ENCODE peak calls at places on chromosomes 11 and 22, in eight cellular contexts. R is psoas muscle, X is uterus, K is fibroblast of mammary gland, B is endothelial cell of umbilical vein, W is HFF-Myc, M is cardiac fibroblast, P is MM.1S. N is an unnamed sample.

GRCh38 chr11:62721994-62722393 is 5.3 kb downstream of the HNRNPUL2 start:
- DNase-seq in R (no peak), W (no peak), B (no peak), K (peak), X (no peak), M (peak), P (no peak), N (peak)

GRCh38 chr22:40721266-40721665 is 42.0 kb downstream of the MCHR1 start:
- DNase-seq in X (no peak), P (no peak), B (no peak), R (peak), K (peak), W (no peak), M (no peak), N (peak)

GRCh38 chr11:115377882-115378296 is 126.3 kb downstream of the CADM1 start:
- DNase-seq in P (no peak), W (no peak), R (no peak), X (no peak), M (no peak), K (no peak), B (no peak), N (no peak)

GRCh38 chr11:44525473-44526252 is 39.8 kb upstream of the CD82 start:
- DNase-seq in K (no peak), W (no peak), R (no peak), P (no peak), B (no peak), M (no peak), X (no peak), N (no peak)

GRCh38 chr11:116787786-116788486 is at the start of gene ZPR1:
- DNase-seq in B (peak), M (peak), W (no peak), K (peak), P (peak), X (peak), R (peak), N (peak)

GRCh38 chr11:120095516-120095915 is 42.4 kb downstream of the TRIM29 start:
- DNase-seq in P (no peak), K (no peak), W (no peak), X (no peak), R (no peak), M (no peak), B (no peak), N (no peak)

GRCh38 chr11:6201486-6201885 is 2.5 kb downstream of the OR52W1 start:
- DNase-seq in K (peak), W (no peak), X (no peak), R (no peak), B (no peak), M (peak), P (no peak), N (peak)

GRCh38 chr11:110629594-110629993 is 82.6 kb downstream of the ARHGAP20 start:
- DNase-seq in R (no peak), P (no peak), K (no peak), B (no peak), X (no peak), M (no peak), W (no peak), N (no peak)

GRCh38 chr11:74000770-74001169 is 8.1 kb downstream of the UCP3 start:
- DNase-seq in X (no peak), W (no peak), R (no peak), B (no peak), M (no peak), P (no peak), K (no peak), N (no peak)

GRCh38 chr11:57330029-57330428 is 5.3 kb upstream of the TNKS1BP1 start:
- DNase-seq in R (no peak), W (no peak), B (no peak), M (no peak), P (no peak), K (no peak), X (no peak), N (no peak)

GRCh38 chr11:5933116-5933515 is 8.9 kb upstream of the OR56A3 start:
- DNase-seq in R (no peak), P (no peak), X (no peak), W (no peak), M (no peak), B (no peak), K (no peak), N (no peak)

GRCh38 chr11:6647836-6648235 is 7.8 kb downstream of the DCHS1 start:
- DNase-seq in M (no peak), B (no peak), X (no peak), R (no peak), K (no peak), P (no peak), W (no peak), N (no peak)

GRCh38 chr11:64564419-64564818 is 26.6 kb upstream of the SLC22A12 start:
- DNase-seq in R (no peak), X (no peak), P (no peak), W (no peak), M (no peak), K (no peak), B (no peak), N (no peak)

GRCh38 chr11:64564947-64565889 is 25.8 kb upstream of the SLC22A12 start:
- DNase-seq in M (no peak), R (no peak), P (no peak), X (no peak), W (no peak), B (no peak), K (no peak), N (no peak)

GRCh38 chr11:64566915-64567882 is 23.8 kb upstream of the SLC22A12 start:
- DNase-seq in X (no peak), P (no peak), M (no peak), W (no peak), K (no peak), R (no peak), B (no peak), N (no peak)

GRCh38 chr11:64568041-64568571 is 22.9 kb upstream of the SLC22A12 start:
- DNase-seq in M (no peak), R (no peak), B (no peak), K (no peak), P (no peak), W (no peak), X (no peak), N (no peak)

GRCh38 chr11:64566042-64566914 is 24.7 kb upstream of the SLC22A12 start:
- DNase-seq in R (no peak), W (peak), B (peak), P (peak), K (peak), X (peak), M (peak), N (peak)
- H3K4me3 ChIP-seq in R (no peak), W (no peak), B (no peak), P (peak), K (no peak), X (no peak), M (no peak), N (peak)

GRCh38 chr22:50670513-50670912 is 2.1 kb upstream of the SHANK3 start:
- DNase-seq in P (no peak), R (no peak), K (no peak), X (no peak), B (peak), M (no peak), W (no peak), N (no peak)
- TF ChIP-seq CTCF in P (no peak), R (no peak), K (no peak), X (no peak), B (no peak), M (no peak), W (no peak), N (no peak)

DNA sequence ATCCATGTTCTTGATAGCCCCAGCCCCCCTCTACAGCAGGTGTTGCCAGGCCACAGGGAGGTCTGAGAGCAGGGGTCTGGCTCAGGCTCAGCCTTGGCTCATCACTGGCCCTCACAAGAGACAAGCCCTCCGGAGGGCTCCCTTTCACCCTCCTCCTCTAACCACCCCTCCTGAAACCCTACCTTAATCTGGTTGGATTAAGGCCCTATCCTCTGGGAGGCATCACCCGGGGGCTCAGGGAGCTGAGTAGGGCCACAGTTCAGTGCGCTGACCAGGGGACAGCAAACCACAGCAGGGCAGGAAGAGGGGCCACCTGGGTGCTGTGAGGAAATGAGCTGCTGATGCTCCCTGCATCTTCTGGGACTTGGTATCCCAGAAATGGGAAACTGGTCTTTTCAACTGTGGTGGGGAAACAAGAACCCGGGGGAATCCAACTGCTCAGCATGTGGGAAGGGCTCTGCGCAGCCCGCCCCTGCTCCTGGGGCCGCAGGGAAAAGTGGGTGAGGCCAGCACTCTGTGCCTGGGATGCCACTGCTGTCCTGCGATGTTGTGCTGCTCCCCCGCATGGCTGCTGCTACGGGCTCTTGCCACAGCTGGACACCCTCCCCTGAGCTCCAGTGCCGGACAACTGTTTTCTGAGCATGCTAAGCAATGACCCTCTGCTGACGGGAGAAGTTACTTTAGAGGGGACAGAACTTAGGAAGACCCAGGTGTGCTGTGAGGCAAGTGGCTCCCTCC is 17.5 kb downstream of the ADORA2A start:
- DNase-seq in M (no peak), W (no peak), P (no peak), R (no peak), X (no peak), K (no peak), B (no peak), N (no peak)
- H3K4me3 ChIP-seq in M (no peak), W (no peak), P (no peak), R (no peak), X (no peak), K (no peak), B (no peak), N (no peak)

GRCh38 chr11:69443138-69443967 is 38.1 kb upstream of the LINC01488 start:
- DNase-seq in B (peak), X (peak), W (peak), P (peak), M (peak), R (peak), K (peak), N (peak)

GRCh38 chr11:69446108-69446507 is 35.4 kb upstream of the LINC01488 start:
- DNase-seq in P (no peak), X (no peak), R (peak), W (no peak), B (no peak), K (no peak), M (peak), N (no peak)

GRCh38 chr11:69443968-69444364 is 37.5 kb upstream of the LINC01488 start:
- DNase-seq in P (no peak), K (peak), W (no peak), B (peak), X (no peak), M (peak), R (no peak), N (peak)

GRCh38 chr11:69445131-69445470 is 36.4 kb upstream of the LINC01488 start:
- DNase-seq in K (no peak), X (no peak), P (no peak), W (no peak), B (no peak), M (no peak), R (peak), N (no peak)

DNA sequence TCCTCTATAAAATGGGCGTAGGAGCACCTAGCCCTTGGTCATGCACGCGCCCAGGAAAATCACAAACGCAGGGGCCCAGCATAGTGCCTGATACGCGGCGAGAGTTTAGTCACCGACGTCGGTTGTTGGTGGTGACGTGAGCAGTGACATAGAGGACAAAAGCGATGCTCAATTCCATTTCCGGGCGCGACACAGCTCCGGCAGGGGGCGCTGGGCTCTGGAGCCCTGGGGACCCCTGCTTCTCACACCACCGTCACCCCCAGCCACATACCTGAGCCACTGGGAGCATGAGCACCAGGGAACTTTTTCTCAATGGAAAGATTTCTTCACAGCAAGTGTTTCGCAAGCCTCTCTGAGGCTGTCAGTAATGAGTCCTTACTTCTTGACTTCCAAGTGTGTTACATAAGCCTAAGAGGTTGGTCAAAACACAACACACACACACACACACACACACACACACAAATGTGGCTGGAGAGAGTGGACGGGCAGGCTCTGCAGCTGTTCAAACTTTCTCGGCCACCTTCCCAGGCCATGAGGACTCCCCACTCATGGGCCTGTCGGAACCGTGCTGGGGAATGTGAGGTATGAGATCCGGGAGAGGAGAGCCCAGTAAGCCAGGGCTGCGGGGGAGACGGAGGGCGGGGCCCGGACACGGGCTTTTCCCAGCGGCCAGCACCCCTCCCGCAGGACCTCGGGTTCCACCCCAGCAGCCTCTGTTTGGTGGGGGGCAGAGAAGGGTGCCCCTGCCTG is 36.9 kb upstream of the LINC01488 start:
- DNase-seq in W (peak), R (peak), P (no peak), K (peak), B (no peak), X (peak), M (peak), N (peak)
- TF ChIP-seq CTCF in W (peak), R (peak), P (no peak), K (peak), B (peak), X (no peak), M (peak), N (peak)

DNA sequence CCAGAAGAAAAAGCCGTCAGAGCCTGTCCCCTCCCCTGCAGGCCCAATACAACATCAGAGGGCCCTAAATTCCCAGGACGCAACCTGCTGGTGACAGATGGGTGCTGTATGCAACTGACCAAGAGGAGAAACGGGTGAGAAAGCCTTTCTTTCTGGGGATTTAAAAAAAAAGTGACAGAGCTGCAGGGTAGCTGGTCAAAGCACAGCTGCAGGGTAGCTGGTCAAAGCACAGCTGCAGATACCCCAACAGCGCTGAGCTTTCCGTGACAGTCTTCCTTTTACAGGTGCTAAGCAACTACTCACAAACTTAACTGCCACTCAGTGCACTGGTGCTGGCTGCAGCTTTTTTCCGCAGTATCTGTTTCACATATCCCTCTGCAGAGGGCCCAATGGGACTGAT is 17.8 kb downstream of the AP1B1 start:
- DNase-seq in B (no peak), W (no peak), X (no peak), M (no peak), P (peak), K (no peak), R (no peak), N (no peak)
- H3K4me3 ChIP-seq in B (no peak), W (no peak), X (no peak), M (no peak), P (no peak), K (no peak), R (no peak), N (no peak)

DNA sequence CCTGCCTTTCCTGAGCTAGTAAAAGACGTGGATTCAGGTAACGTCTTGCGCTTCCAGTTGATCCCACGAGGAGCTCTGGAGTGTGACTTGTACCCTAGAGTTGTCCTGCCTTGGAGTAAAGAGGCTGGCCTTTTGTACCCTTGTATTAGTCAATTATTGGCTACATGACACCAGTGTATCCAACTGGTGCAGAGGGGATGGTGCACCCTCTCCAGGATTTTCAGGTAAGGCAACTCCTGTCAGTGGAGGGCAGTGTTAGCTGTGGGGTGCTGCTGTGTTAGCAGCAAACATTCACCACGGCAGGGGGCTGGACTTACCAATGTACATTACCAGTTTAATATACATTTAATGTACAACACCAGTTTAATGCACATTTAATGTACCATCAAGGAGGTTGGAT is 233.5 kb downstream of the MIAT start:
- DNase-seq in R (no peak), M (no peak), K (no peak), W (no peak), B (no peak), P (no peak), X (no peak), N (no peak)
- TF ChIP-seq CTCF in R (no peak), M (no peak), K (no peak), W (no peak), B (no peak), P (no peak), X (no peak), N (no peak)

GRCh38 chr22:32411829-32412592 is at the start of gene RTCB:
- DNase-seq in X (peak), K (peak), B (peak), R (peak), P (peak), W (peak), M (peak), N (peak)

GRCh38 chr22:32407936-32408335 is 4.1 kb downstream of the RTCB start:
- DNase-seq in P (no peak), X (no peak), R (no peak), W (no peak), K (no peak), B (no peak), M (no peak), N (no peak)

GRCh38 chr22:32409977-32410376 is 2.1 kb downstream of the RTCB start:
- DNase-seq in B (no peak), P (no peak), R (no peak), W (no peak), X (no peak), M (no peak), K (no peak), N (no peak)

GRCh38 chr22:32411388-32411787 is 659 bp downstream of the RTCB start:
- DNase-seq in R (no peak), P (no peak), X (no peak), M (no peak), W (no peak), K (peak), B (peak), N (peak)

GRCh38 chr22:32410459-32410858 is 1.6 kb downstream of the RTCB start:
- DNase-seq in W (no peak), R (no peak), B (no peak), K (no peak), P (no peak), M (no peak), X (no peak), N (no peak)
- H3K4me3 ChIP-seq in W (peak), R (peak), B (no peak), K (peak), P (peak), M (peak), X (peak), N (peak)

GRCh38 chr22:44676441-44677298 is 25.3 kb upstream of the PRR5 start:
- DNase-seq in M (peak), B (no peak), K (no peak), W (no peak), R (no peak), X (no peak), P (no peak), N (peak)
- TF ChIP-seq CTCF in M (no peak), B (no peak), K (no peak), W (no peak), R (no peak), X (no peak), P (no peak), N (no peak)

GRCh38 chr11:3056296-3057068 is 741 bp downstream of the CARS1 start:
- DNase-seq in M (peak), K (no peak), P (no peak), B (peak), X (no peak), W (no peak), R (no peak), N (no peak)
- H3K4me3 ChIP-seq in M (peak), K (peak), P (peak), B (peak), X (peak), W (peak), R (peak), N (peak)

N was measured in fibroblast of villous mesenchyme.